ENCODE peak calls at places on chromosomes 13 and 19, in five cellular contexts. One of them, this sample, is unnamed.

GRCh38 chr13:97101912-97102311 is 107.6 kb upstream of the OXGR1 start:
- DNase-seq in K562: no peak
- DNase-seq in GM12878: no peak
- DNase-seq in A549: no peak
- DNase-seq in HepG2: no peak
- DNase-seq in this sample: no peak

GRCh38 chr13:97395437-97396136 is 38.4 kb upstream of the RAP2A start:
- DNase-seq in GM12878: no peak
- DNase-seq in A549: peak
- DNase-seq in HepG2: no peak
- DNase-seq in K562: no peak
- DNase-seq in this sample: no peak

GRCh38 chr19:38270587-38271167 is 6.3 kb downstream of the SPINT2 start:
- DNase-seq in A549: peak
- DNase-seq in GM12878: no peak
- DNase-seq in HepG2: no peak
- DNase-seq in K562: peak
- DNase-seq in this sample: no peak

GRCh38 chr13:51331354-51331861 is 8.1 kb upstream of the SERPINE3 start:
- DNase-seq in K562: no peak
- DNase-seq in HepG2: no peak
- DNase-seq in GM12878: peak
- DNase-seq in A549: no peak
- DNase-seq in this sample: no peak

GRCh38 chr13:95874286-95874685 is 178.9 kb downstream of the UGGT2 start:
- DNase-seq in A549: no peak
- DNase-seq in HepG2: no peak
- DNase-seq in GM12878: no peak
- DNase-seq in K562: no peak
- DNase-seq in this sample: no peak

GRCh38 chr19:13016628-13017305 is 21.5 kb downstream of the NFIX start:
- DNase-seq in K562: peak
- DNase-seq in HepG2: no peak
- DNase-seq in A549: no peak
- DNase-seq in GM12878: no peak
- DNase-seq in this sample: no peak

GRCh38 chr19:21434967-21435544 is 38.1 kb downstream of the ZNF493 start:
- DNase-seq in GM12878: no peak
- DNase-seq in K562: no peak
- DNase-seq in HepG2: no peak
- DNase-seq in A549: no peak
- DNase-seq in this sample: no peak

GRCh38 chr13:113920606-113921306 is 53.1 kb downstream of the C13orf46 start:
- DNase-seq in HepG2: no peak
- DNase-seq in K562: no peak
- DNase-seq in GM12878: no peak
- DNase-seq in A549: no peak
- DNase-seq in this sample: no peak

GRCh38 chr19:1102407-1103106 is 1.2 kb upstream of the GPX4 start:
- DNase-seq in K562: no peak
- DNase-seq in GM12878: peak
- DNase-seq in HepG2: peak
- DNase-seq in A549: no peak
- DNase-seq in this sample: no peak

GRCh38 chr13:87884874-87885273 is 213.7 kb downstream of the SLITRK5 start:
- DNase-seq in HepG2: no peak
- DNase-seq in A549: no peak
- DNase-seq in GM12878: no peak
- DNase-seq in K562: no peak
- DNase-seq in this sample: peak

GRCh38 chr19:34963531-34964406 is at the start of gene ZNF792:
- DNase-seq in GM12878: no peak
- DNase-seq in HepG2: peak
- DNase-seq in K562: peak
- DNase-seq in A549: peak
- DNase-seq in this sample: peak

DNA sequence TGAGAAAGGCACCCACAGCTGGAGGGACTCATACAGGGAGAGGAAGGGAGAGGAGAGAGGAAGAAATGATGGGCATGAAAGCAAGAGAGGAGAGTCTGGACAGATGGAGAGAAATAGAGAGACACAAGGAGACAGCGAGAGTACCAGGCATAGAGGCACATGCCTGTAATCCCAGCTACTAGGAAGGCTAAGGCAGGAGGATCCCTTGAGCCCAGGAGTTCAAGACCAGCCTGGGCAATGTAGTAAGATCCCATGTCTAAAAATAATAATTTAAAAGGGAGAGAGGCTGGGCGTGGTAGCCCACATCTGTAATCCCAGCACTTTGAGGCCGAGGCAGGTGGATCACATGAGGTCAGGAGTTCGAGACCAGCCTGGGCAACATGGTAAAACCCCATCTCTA is 9.3 kb downstream of the UNC13A start:
- DNase-seq in A549: no peak
- DNase-seq in K562: no peak
- DNase-seq in GM12878: no peak
- DNase-seq in HepG2: no peak
- DNase-seq in this sample: no peak
- TF ChIP-seq HDAC2 in A549: no peak
- TF ChIP-seq HDAC2 in K562: no peak
- TF ChIP-seq HDAC2 in GM12878: no peak
- TF ChIP-seq HDAC2 in HepG2: no peak
- TF ChIP-seq HDAC2 in this sample: no peak

GRCh38 chr13:26473571-26474230 is 83.8 kb upstream of the WASF3 start:
- DNase-seq in GM12878: no peak
- DNase-seq in HepG2: no peak
- DNase-seq in A549: no peak
- DNase-seq in K562: no peak
- DNase-seq in this sample: peak
- TF ChIP-seq HDAC2 in GM12878: no peak
- TF ChIP-seq HDAC2 in HepG2: no peak
- TF ChIP-seq HDAC2 in A549: no peak
- TF ChIP-seq HDAC2 in K562: no peak
- TF ChIP-seq HDAC2 in this sample: no peak

DNA sequence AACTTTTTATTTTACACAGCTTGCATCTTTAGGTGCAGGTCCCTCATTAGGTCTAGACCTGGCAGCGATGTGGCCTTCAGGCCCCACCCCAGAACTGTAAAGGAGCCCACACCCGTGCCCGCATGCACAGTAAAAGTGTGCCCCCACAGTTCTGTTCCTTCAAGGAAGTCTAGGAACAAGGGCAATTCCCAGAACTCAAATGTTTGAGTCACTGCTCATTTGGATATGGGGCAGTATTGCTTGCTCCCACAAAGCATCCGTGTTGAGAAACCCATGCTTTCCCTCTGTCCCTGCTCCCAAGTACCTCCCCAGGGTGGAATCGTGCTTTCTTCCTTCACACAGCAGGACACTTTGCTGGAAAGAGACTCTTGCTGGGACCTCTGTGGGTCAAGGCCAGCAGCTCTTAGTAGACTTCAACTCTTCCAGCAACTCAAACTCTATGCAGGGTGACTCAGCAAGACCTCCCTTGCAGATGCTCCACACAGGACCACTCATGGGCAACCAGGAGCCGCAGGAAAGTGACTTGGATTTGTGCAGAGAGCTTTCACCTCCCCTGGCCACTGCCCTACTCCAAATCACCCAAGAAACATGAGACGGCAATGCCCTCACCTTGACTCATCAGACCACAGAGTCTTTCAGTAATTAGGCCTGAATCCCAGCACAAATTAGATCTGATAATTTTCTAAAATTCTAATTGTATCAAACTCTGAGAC is 12.3 kb downstream of the SLC7A1 start:
- DNase-seq in A549: no peak
- DNase-seq in HepG2: no peak
- DNase-seq in GM12878: no peak
- DNase-seq in K562: peak
- DNase-seq in this sample: no peak
- TF ChIP-seq HDAC2 in A549: no peak
- TF ChIP-seq HDAC2 in HepG2: no peak
- TF ChIP-seq HDAC2 in GM12878: no peak
- TF ChIP-seq HDAC2 in K562: no peak
- TF ChIP-seq HDAC2 in this sample: no peak

GRCh38 chr19:7743425-7743841 is 3.9 kb downstream of the CD209 start:
- DNase-seq in A549: no peak
- DNase-seq in HepG2: no peak
- DNase-seq in K562: no peak
- DNase-seq in GM12878: peak
- DNase-seq in this sample: no peak

GRCh38 chr19:7742991-7743390 is 4.3 kb downstream of the CD209 start:
- DNase-seq in GM12878: no peak
- DNase-seq in A549: no peak
- DNase-seq in K562: no peak
- DNase-seq in HepG2: no peak
- DNase-seq in this sample: no peak

GRCh38 chr19:7744199-7744786 is 3.0 kb downstream of the CD209 start:
- DNase-seq in HepG2: no peak
- DNase-seq in GM12878: no peak
- DNase-seq in K562: no peak
- DNase-seq in A549: no peak
- DNase-seq in this sample: no peak

GRCh38 chr19:7744871-7745270 is 2.5 kb downstream of the CD209 start:
- DNase-seq in HepG2: no peak
- DNase-seq in A549: no peak
- DNase-seq in K562: no peak
- DNase-seq in GM12878: no peak
- DNase-seq in this sample: no peak

DNA sequence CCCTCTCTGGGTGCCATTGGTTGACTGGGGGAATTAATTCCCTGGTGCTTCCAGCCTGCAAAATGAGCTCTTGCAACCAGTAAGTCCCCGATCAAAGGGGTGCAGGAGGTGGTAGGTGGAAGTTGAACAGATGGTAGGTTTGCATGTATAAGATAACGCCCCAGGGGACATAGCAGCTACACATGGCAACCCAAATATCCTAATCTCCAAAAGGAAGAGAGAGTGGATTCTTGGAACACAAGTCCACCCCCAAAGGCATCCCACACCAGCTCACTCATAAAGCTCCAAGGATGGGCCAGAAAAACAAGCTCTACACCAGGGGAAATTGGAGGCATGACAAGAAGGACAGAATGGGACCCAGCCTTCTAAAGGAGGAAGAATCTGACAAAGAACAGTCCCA is 4.8 kb downstream of the CD209 start:
- DNase-seq in HepG2: no peak
- DNase-seq in A549: no peak
- DNase-seq in GM12878: no peak
- DNase-seq in K562: peak
- DNase-seq in this sample: no peak
- TF ChIP-seq HDAC2 in HepG2: no peak
- TF ChIP-seq HDAC2 in A549: no peak
- TF ChIP-seq HDAC2 in GM12878: no peak
- TF ChIP-seq HDAC2 in K562: no peak
- TF ChIP-seq HDAC2 in this sample: no peak

DNA sequence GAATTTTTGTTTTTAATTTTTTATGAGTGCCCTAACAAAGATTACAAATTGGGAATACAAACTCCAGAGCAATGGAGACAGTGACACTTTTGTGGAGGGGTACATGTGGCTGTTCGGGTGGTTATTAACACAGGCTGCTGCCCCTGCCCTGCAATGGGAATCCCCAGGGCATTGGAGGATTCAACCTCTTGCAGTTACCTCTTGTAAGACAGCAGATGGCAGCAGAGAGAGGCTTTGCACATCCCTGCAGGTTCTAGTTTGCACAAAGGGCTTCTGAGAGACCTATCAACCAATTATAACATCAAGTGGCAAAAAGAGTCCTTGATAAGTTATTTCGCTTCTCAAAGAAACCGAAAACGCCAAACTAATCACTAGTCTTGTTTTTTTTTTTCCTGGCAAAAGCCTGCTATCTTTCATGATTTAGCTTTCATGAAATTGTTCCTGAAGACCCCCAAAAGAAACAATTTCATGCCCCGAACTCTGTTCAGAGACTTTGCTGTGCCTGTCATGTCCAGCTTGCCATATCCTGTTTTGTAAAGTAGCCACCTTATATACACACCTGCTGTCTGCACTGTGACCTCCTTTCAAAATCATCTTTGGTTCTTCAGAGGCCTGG is 10.4 kb downstream of the GJB2 start:
- DNase-seq in K562: peak
- DNase-seq in HepG2: peak
- DNase-seq in GM12878: peak
- DNase-seq in A549: peak
- DNase-seq in this sample: no peak
- TF ChIP-seq HDAC2 in K562: no peak
- TF ChIP-seq HDAC2 in HepG2: no peak
- TF ChIP-seq HDAC2 in GM12878: no peak
- TF ChIP-seq HDAC2 in A549: no peak
- TF ChIP-seq HDAC2 in this sample: no peak

DNA sequence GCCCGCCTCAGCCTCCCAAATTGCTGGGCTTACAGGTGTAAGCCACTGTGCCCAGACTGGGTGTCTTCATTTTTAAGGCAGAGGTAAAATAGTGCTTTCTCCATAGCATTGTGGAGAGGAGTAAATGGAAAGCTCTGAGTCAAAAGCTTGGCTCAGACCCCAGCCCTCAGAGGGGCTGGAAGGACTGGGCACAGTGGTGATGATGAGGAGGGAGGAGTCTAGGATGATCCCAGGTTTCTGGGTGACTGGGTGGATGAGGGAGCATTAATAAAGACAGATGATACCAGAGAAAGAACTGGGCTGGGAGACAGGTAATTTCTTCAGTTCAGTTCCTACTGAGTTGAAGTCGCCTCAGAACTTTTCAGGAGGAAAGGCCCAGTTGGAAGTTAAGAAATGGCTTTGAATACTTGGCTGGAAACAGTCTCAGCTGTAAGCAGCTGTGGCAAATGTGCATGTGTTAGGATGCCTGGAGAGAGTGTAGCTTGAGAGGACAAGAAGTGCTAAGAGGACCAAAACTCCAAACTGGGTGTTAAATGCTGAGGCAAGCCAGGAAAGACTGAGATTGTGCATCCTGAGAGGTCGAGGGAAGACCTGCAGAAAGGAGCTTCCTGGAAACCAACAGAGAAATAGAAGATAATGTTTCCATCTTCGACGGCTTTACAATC is 37.1 kb upstream of the MEDAG start:
- DNase-seq in GM12878: no peak
- DNase-seq in HepG2: no peak
- DNase-seq in A549: no peak
- DNase-seq in K562: no peak
- DNase-seq in this sample: no peak
- TF ChIP-seq HDAC2 in GM12878: no peak
- TF ChIP-seq HDAC2 in HepG2: no peak
- TF ChIP-seq HDAC2 in A549: no peak
- TF ChIP-seq HDAC2 in K562: no peak
- TF ChIP-seq HDAC2 in this sample: no peak

GRCh38 chr19:5073153-5073844 is 104.4 kb downstream of the KDM4B start:
- DNase-seq in HepG2: no peak
- DNase-seq in GM12878: no peak
- DNase-seq in A549: no peak
- DNase-seq in K562: no peak
- DNase-seq in this sample: no peak
- TF ChIP-seq HDAC2 in HepG2: no peak
- TF ChIP-seq HDAC2 in GM12878: no peak
- TF ChIP-seq HDAC2 in A549: no peak
- TF ChIP-seq HDAC2 in K562: no peak
- TF ChIP-seq HDAC2 in this sample: no peak

GRCh38 chr13:46321494-46322225 is 65.4 kb downstream of the RUBCNL start:
- DNase-seq in GM12878: peak
- DNase-seq in HepG2: peak
- DNase-seq in A549: peak
- DNase-seq in K562: peak
- DNase-seq in this sample: peak
- TF ChIP-seq HDAC2 in GM12878: no peak
- TF ChIP-seq HDAC2 in HepG2: no peak
- TF ChIP-seq HDAC2 in A549: no peak
- TF ChIP-seq HDAC2 in K562: no peak
- TF ChIP-seq HDAC2 in this sample: no peak

This sample was measured in H1.